ENCODE peak calls at places on chromosomes 7 and 10, in ten cellular contexts. K, F, U, L, S, P, H, G, Q and I are unnamed samples.

GRCh38 chr7:82572195-82572880 is 128.8 kb upstream of the CACNA2D1 start:
- DNase-seq in K (peak), F (peak), U (peak), L (peak), S (peak), P (peak), H (peak), G (peak), Q (peak), I (peak)

GRCh38 chr10:22630229-22631174 is 83.9 kb downstream of the PIP4K2A start:
- DNase-seq in K (no peak), F (no peak), U (no peak), L (peak), S (no peak), P (peak), H (no peak), G (no peak), Q (no peak), I (peak)

GRCh38 chr10:12749760-12750478 is 251.6 kb downstream of the CCDC3 start:
- DNase-seq in K (no peak), F (no peak), U (no peak), L (no peak), S (no peak), P (no peak), H (no peak), G (no peak), Q (no peak), I (no peak)

GRCh38 chr10:122279725-122280141 is 8.6 kb downstream of the BTBD16 start:
- DNase-seq in K (peak), F (no peak), U (no peak), L (no peak), S (no peak), P (peak), H (no peak), G (peak), Q (peak), I (no peak)

GRCh38 chr10:132645630-132646442 is 108.2 kb downstream of the INPP5A start:
- DNase-seq in K (no peak), F (no peak), U (no peak), L (no peak), S (no peak), P (no peak), H (no peak), G (peak), Q (no peak), I (no peak)

GRCh38 chr10:45442251-45442650 is 68.2 kb downstream of the ALOX5 start:
- DNase-seq in K (no peak), F (no peak), U (no peak), L (no peak), S (no peak), P (no peak), H (no peak), G (no peak), Q (no peak), I (no peak)

GRCh38 chr7:108294595-108294994 is 161.6 kb downstream of the NRCAM start:
- DNase-seq in K (no peak), F (no peak), U (no peak), L (no peak), S (peak), P (no peak), H (no peak), G (no peak), Q (no peak), I (no peak)

GRCh38 chr10:109973430-109973829 is 34.4 kb upstream of the ADD3 start:
- DNase-seq in K (no peak), F (no peak), U (no peak), L (no peak), S (no peak), P (no peak), H (no peak), G (no peak), Q (no peak), I (no peak)

GRCh38 chr7:157007470-157008066 is 2.9 kb downstream of the MNX1 start:
- DNase-seq in K (no peak), F (no peak), U (no peak), L (no peak), S (no peak), P (no peak), H (no peak), G (no peak), Q (no peak), I (peak)

GRCh38 chr7:11557627-11558026 is 274.4 kb downstream of the THSD7A start:
- DNase-seq in K (peak), F (no peak), U (no peak), L (no peak), S (peak), P (peak), H (no peak), G (no peak), Q (no peak), I (peak)